ENCODE peak calls at places on chromosome 6, in ten cellular contexts. F is effector memory CD4-positive, alpha-beta T cell; E is tibial artery; Z is neural progenitor cell; V is naive thymus-derived CD4-positive, alpha-beta T cell; G is right cardiac atrium; R is aorta; L is tibial nerve; H is kidney; T is substantia nigra. D is an unnamed sample.

GRCh38 chr6:53014744-53015143 is 19.7 kb upstream of the GSTA4 start:
- DNase-seq in F (no peak), E (no peak), Z (no peak), V (no peak), G (no peak), R (no peak), L (no peak), H (no peak), T (no peak), D (no peak)

GRCh38 chr6:1575213-1576041 is 34.3 kb upstream of the FOXC1 start:
- DNase-seq in F (no peak), E (peak), Z (no peak), V (no peak), G (peak), R (peak), L (no peak), H (no peak), T (peak), D (no peak)

GRCh38 chr6:34795836-34796425 is 4.0 kb downstream of the BLTP3A start:
- DNase-seq in F (no peak), E (no peak), Z (no peak), V (no peak), G (no peak), R (no peak), L (no peak), H (no peak), T (no peak), D (no peak)

GRCh38 chr6:153043719-153044118 is 41.2 kb upstream of the MTRF1L start:
- DNase-seq in F (no peak), E (no peak), Z (no peak), V (no peak), G (no peak), R (no peak), L (no peak), H (no peak), T (no peak), D (no peak)

GRCh38 chr6:56863366-56863765 is 91.5 kb upstream of the BEND6 start:
- DNase-seq in F (no peak), E (no peak), Z (no peak), V (no peak), G (no peak), R (no peak), L (no peak), H (no peak), T (no peak), D (no peak)

GRCh38 chr6:163405412-163406309 is 8.9 kb upstream of the QKI start:
- DNase-seq in F (no peak), E (peak), Z (no peak), V (peak), G (peak), R (no peak), L (no peak), H (no peak), T (peak), D (no peak)

GRCh38 chr6:30163090-30163917 is at the start of gene TRIM15:
- DNase-seq in F (no peak), E (no peak), Z (peak), V (no peak), G (no peak), R (no peak), L (no peak), H (no peak), T (no peak), D (no peak)

GRCh38 chr6:145964948-145965366 is 799 bp upstream of the SHPRH start:
- DNase-seq in F (no peak), E (no peak), Z (no peak), V (no peak), G (no peak), R (no peak), L (no peak), H (no peak), T (no peak), D (no peak)

GRCh38 chr6:25903467-25904099 is 26.9 kb downstream of the SLC17A2 start:
- DNase-seq in F (no peak), E (no peak), Z (no peak), V (no peak), G (no peak), R (no peak), L (no peak), H (no peak), T (no peak), D (no peak)

GRCh38 chr6:163214259-163214658 is 200.3 kb upstream of the QKI start:
- DNase-seq in F (no peak), E (no peak), Z (no peak), V (no peak), G (no peak), R (no peak), L (no peak), H (no peak), T (no peak), D (no peak)

GRCh38 chr6:81859884-81860283 is 107.4 kb upstream of the TENT5A start:
- DNase-seq in F (no peak), E (peak), Z (no peak), V (no peak), G (peak), R (peak), L (no peak), H (no peak), T (no peak), D (no peak)

GRCh38 chr6:145880361-145880760 is 65.8 kb upstream of the FBXO30 start:
- DNase-seq in F (no peak), E (no peak), Z (no peak), V (no peak), G (no peak), R (no peak), L (no peak), H (no peak), T (no peak), D (no peak)

GRCh38 chr6:14088600-14089168 is 28.9 kb upstream of the CD83 start:
- DNase-seq in F (no peak), E (no peak), Z (no peak), V (no peak), G (no peak), R (no peak), L (no peak), H (no peak), T (no peak), D (no peak)

GRCh38 chr6:55734256-55734655 is 141.1 kb downstream of the BMP5 start:
- DNase-seq in F (no peak), E (no peak), Z (no peak), V (no peak), G (no peak), R (no peak), L (no peak), H (no peak), T (no peak), D (no peak)

GRCh38 chr6:76490456-76490855 is 418.0 kb upstream of the IMPG1 start:
- DNase-seq in F (no peak), E (no peak), Z (no peak), V (no peak), G (no peak), R (no peak), L (no peak), H (no peak), T (no peak), D (no peak)

GRCh38 chr6:125094563-125094962 is 59.0 kb upstream of the TPD52L1 start:
- DNase-seq in F (no peak), E (no peak), Z (no peak), V (no peak), G (no peak), R (no peak), L (no peak), H (no peak), T (no peak), D (no peak)

GRCh38 chr6:107600936-107601335 is 111.0 kb downstream of the SOBP start:
- DNase-seq in F (no peak), E (no peak), Z (peak), V (no peak), G (peak), R (no peak), L (no peak), H (no peak), T (no peak), D (peak)

GRCh38 chr6:117399924-117400323 is 25.8 kb downstream of the ROS1 start:
- DNase-seq in F (no peak), E (no peak), Z (no peak), V (no peak), G (no peak), R (no peak), L (no peak), H (no peak), T (no peak), D (no peak)

GRCh38 chr6:135880066-135880972 is 28.8 kb downstream of the PDE7B start:
- DNase-seq in F (peak), E (no peak), Z (no peak), V (peak), G (no peak), R (no peak), L (no peak), H (no peak), T (no peak), D (no peak)

GRCh38 chr6:150354754-150355571 is 13.8 kb upstream of the IYD start:
- DNase-seq in F (no peak), E (no peak), Z (no peak), V (no peak), G (no peak), R (no peak), L (no peak), H (no peak), T (no peak), D (no peak)

GRCh38 chr6:5894357-5894756 is 112.4 kb downstream of the NRN1 start:
- DNase-seq in F (no peak), E (no peak), Z (no peak), V (no peak), G (no peak), R (no peak), L (no peak), H (no peak), T (no peak), D (no peak)

GRCh38 chr6:131000544-131000943 is 62.5 kb downstream of the EPB41L2 start:
- DNase-seq in F (no peak), E (no peak), Z (peak), V (no peak), G (no peak), R (no peak), L (no peak), H (no peak), T (no peak), D (no peak)

GRCh38 chr6:146944809-146945208 is 259.4 kb upstream of the STXBP5 start:
- DNase-seq in F (no peak), E (no peak), Z (no peak), V (no peak), G (no peak), R (no peak), L (no peak), H (no peak), T (no peak), D (no peak)

GRCh38 chr6:90414352-90414751 is 117.7 kb upstream of the BACH2 start:
- DNase-seq in F (no peak), E (no peak), Z (no peak), V (no peak), G (no peak), R (no peak), L (no peak), H (no peak), T (no peak), D (no peak)

GRCh38 chr6:15905488-15906392 is 223.1 kb upstream of the MYLIP start:
- DNase-seq in F (no peak), E (no peak), Z (no peak), V (no peak), G (no peak), R (no peak), L (no peak), H (no peak), T (no peak), D (no peak)
- H3K27ac ChIP-seq in F (no peak), E (no peak), Z (no peak), V (peak), G (no peak), R (no peak), L (no peak), H (peak), T (no peak), D (no peak)

GRCh38 chr6:43823879-43824740 is 54.1 kb downstream of the VEGFA start:
- DNase-seq in F (no peak), E (no peak), Z (no peak), V (no peak), G (no peak), R (peak), L (no peak), H (no peak), T (no peak), D (no peak)

GRCh38 chr6:43825187-43826115 is 55.4 kb downstream of the VEGFA start:
- DNase-seq in F (no peak), E (no peak), Z (no peak), V (no peak), G (no peak), R (peak), L (no peak), H (no peak), T (no peak), D (no peak)

GRCh38 chr6:43823390-43823789 is 53.4 kb downstream of the VEGFA start:
- DNase-seq in F (no peak), E (no peak), Z (no peak), V (no peak), G (no peak), R (peak), L (no peak), H (no peak), T (no peak), D (no peak)

GRCh38 chr6:43826739-43827138 is 56.7 kb downstream of the VEGFA start:
- DNase-seq in F (no peak), E (no peak), Z (no peak), V (no peak), G (no peak), R (peak), L (no peak), H (no peak), T (no peak), D (no peak)

DNA sequence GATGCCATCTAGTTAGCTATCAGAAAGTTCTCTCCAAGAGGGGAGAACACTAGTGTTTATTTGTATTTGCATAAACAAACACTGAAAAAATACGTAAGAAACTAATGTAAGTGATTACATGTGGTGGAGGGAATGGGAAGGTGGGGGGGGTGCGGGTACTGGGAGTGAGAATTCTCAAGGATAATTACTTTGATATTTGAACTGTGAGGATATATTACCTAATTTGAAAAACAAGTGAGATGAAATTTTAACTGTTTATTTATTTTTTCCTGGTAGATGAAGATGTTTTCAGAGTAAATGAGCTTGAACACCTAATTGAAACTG is 54.7 kb downstream of the VEGFA start:
- DNase-seq in F (no peak), E (no peak), Z (no peak), V (no peak), G (no peak), R (no peak), L (no peak), H (no peak), T (no peak), D (no peak)
- H3K27ac ChIP-seq in F (no peak), E (no peak), Z (no peak), V (no peak), G (no peak), R (no peak), L (no peak), H (peak), T (no peak), D (no peak)

GRCh38 chr6:122799140-122799539 is 10.1 kb downstream of the SMPDL3A start:
- DNase-seq in F (no peak), E (no peak), Z (no peak), V (no peak), G (no peak), R (no peak), L (no peak), H (no peak), T (no peak), D (no peak)

GRCh38 chr6:122800906-122801305 is 11.8 kb downstream of the SMPDL3A start:
- DNase-seq in F (no peak), E (no peak), Z (no peak), V (no peak), G (no peak), R (no peak), L (no peak), H (no peak), T (no peak), D (no peak)

GRCh38 chr6:122799916-122800701 is 11.1 kb downstream of the SMPDL3A start:
- DNase-seq in F (no peak), E (no peak), Z (no peak), V (no peak), G (no peak), R (no peak), L (no peak), H (no peak), T (no peak), D (no peak)

GRCh38 chr6:122797537-122797936 is 8.5 kb downstream of the SMPDL3A start:
- DNase-seq in F (no peak), E (no peak), Z (no peak), V (no peak), G (no peak), R (no peak), L (no peak), H (no peak), T (no peak), D (no peak)

GRCh38 chr6:122798099-122798641 is 9.1 kb downstream of the SMPDL3A start:
- DNase-seq in F (no peak), E (no peak), Z (no peak), V (no peak), G (no peak), R (no peak), L (no peak), H (no peak), T (no peak), D (no peak)
- H3K27ac ChIP-seq in F (no peak), E (no peak), Z (no peak), V (no peak), G (no peak), R (no peak), L (no peak), H (peak), T (no peak), D (no peak)

GRCh38 chr6:37922563-37922962 is 103.0 kb downstream of the ZFAND3 start:
- DNase-seq in F (no peak), E (no peak), Z (no peak), V (no peak), G (no peak), R (no peak), L (no peak), H (no peak), T (no peak), D (no peak)

GRCh38 chr6:37917568-37917967 is 98.0 kb downstream of the ZFAND3 start:
- DNase-seq in F (no peak), E (no peak), Z (no peak), V (no peak), G (no peak), R (no peak), L (no peak), H (no peak), T (no peak), D (no peak)

GRCh38 chr6:37920667-37921066 is 101.1 kb downstream of the ZFAND3 start:
- DNase-seq in F (no peak), E (no peak), Z (peak), V (no peak), G (no peak), R (no peak), L (no peak), H (no peak), T (no peak), D (no peak)

GRCh38 chr6:37916675-37917074 is 97.1 kb downstream of the ZFAND3 start:
- DNase-seq in F (no peak), E (no peak), Z (no peak), V (no peak), G (no peak), R (no peak), L (no peak), H (no peak), T (no peak), D (no peak)

DNA sequence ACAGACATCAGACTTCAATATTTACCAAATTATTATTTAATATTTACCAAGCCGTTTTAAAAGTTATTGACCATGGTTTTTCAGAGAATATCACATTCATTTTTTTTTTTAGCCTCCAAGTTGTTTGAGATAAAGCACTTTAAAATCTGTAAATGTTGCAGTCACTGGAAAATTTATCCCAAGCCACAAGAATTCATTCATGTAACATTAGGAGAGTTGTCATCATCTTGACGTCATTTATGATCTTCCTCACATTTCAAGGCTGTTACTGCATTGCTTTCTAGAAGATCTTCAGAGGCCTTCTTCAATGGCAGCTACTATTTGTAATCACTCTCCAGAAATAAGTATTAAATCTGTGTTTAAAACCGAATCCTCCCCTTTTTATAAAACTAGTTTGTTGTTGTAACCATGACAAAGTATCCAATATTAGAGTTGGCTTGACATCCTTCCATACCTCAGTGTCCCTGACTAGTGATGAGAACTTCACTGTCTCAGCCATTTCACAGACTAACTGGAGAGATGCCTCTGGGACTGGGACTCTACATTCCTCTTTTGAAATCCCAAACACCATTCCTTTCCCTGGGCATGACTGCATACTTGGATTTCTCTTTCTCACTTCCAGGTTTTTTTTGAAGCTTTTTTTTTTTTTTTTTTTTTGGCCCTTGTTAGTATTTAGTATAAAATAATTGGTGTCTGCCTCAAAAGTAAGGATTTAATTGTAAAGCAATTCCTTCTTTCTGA is 100.1 kb downstream of the ZFAND3 start:
- DNase-seq in F (no peak), E (no peak), Z (no peak), V (no peak), G (no peak), R (no peak), L (no peak), H (no peak), T (no peak), D (no peak)
- H3K27ac ChIP-seq in F (no peak), E (no peak), Z (no peak), V (no peak), G (no peak), R (no peak), L (no peak), H (no peak), T (no peak), D (no peak)

DNA sequence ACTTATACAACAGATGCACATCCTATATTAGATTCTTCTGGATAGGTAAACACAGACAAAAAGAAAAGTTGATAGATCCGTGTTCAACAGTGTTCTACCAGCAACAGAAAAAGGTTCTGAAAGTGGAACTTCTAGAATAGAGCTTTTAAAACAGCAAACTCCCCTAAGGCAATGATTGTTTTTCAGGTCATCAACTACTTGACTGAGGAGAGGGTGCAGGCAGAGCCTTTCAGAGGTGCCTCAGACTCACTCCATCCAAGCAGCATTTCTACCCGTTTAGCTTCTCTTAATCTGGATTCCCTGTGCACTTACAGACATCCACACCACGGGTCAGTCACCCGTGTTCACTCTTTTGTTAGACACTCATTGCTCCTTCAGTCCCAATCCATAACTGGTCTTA is 28.9 kb downstream of the FYN start:
- DNase-seq in F (no peak), E (no peak), Z (peak), V (no peak), G (no peak), R (no peak), L (no peak), H (no peak), T (no peak), D (no peak)
- H3K27ac ChIP-seq in F (peak), E (no peak), Z (peak), V (peak), G (no peak), R (no peak), L (no peak), H (no peak), T (no peak), D (peak)

D was measured in right atrium auricular region.